ENCODE peak calls at places on chromosomes 1 and 21, in nine cellular contexts. D, Q, Y, X, S, T, L, O and H are unnamed samples.

GRCh38 chr1:207027221-207027777 is 5.3 kb downstream of the C1orf116 start:
- DNase-seq in D (peak), Q (no peak), Y (peak), X (no peak), S (no peak), T (no peak), L (no peak), O (no peak), H (no peak)

GRCh38 chr1:178052650-178053461 is 41.0 kb upstream of the RASAL2 start:
- DNase-seq in D (no peak), Q (no peak), Y (peak), X (peak), S (no peak), T (no peak), L (no peak), O (no peak), H (no peak)

GRCh38 chr1:32997381-32997891 is 32.8 kb upstream of the RNF19B start:
- DNase-seq in D (peak), Q (no peak), Y (no peak), X (no peak), S (no peak), T (no peak), L (no peak), O (no peak), H (no peak)

GRCh38 chr1:181104790-181105133 is 16.3 kb downstream of the IER5 start:
- DNase-seq in D (no peak), Q (no peak), Y (peak), X (peak), S (no peak), T (peak), L (peak), O (no peak), H (peak)

GRCh38 chr1:209040351-209040750 is 543.2 kb upstream of the CAMK1G start:
- DNase-seq in D (no peak), Q (no peak), Y (no peak), X (no peak), S (no peak), T (no peak), L (no peak), O (no peak), H (no peak)

GRCh38 chr1:192952646-192953045 is 106.5 kb downstream of the UCHL5 start:
- DNase-seq in D (no peak), Q (no peak), Y (no peak), X (no peak), S (no peak), T (no peak), L (no peak), O (no peak), H (no peak)

GRCh38 chr1:205680073-205680851 is at the start of gene SLC45A3:
- DNase-seq in D (no peak), Q (no peak), Y (peak), X (peak), S (peak), T (no peak), L (peak), O (peak), H (peak)

GRCh38 chr1:119008483-119009299 is 20.5 kb upstream of the TBX15 start:
- DNase-seq in D (peak), Q (peak), Y (peak), X (peak), S (no peak), T (peak), L (peak), O (no peak), H (no peak)

GRCh38 chr1:36125129-36125991 is at the start of gene COL8A2:
- DNase-seq in D (no peak), Q (no peak), Y (peak), X (no peak), S (no peak), T (no peak), L (peak), O (peak), H (no peak)

GRCh38 chr1:8643542-8644536 is 173.6 kb downstream of the RERE start:
- DNase-seq in D (no peak), Q (no peak), Y (no peak), X (no peak), S (no peak), T (peak), L (no peak), O (no peak), H (peak)

GRCh38 chr21:31394309-31394708 is 50.2 kb upstream of the TIAM1 start:
- DNase-seq in D (no peak), Q (no peak), Y (no peak), X (no peak), S (no peak), T (no peak), L (no peak), O (no peak), H (no peak)

GRCh38 chr1:156212833-156213643 is at the start of gene PMF1:
- DNase-seq in D (peak), Q (peak), Y (peak), X (peak), S (peak), T (peak), L (peak), O (peak), H (peak)

GRCh38 chr1:162612606-162613400 is 19.5 kb upstream of the DDR2 start:
- DNase-seq in D (peak), Q (peak), Y (no peak), X (no peak), S (no peak), T (no peak), L (no peak), O (no peak), H (peak)

GRCh38 chr21:36183144-36183795 is 26.6 kb downstream of the DOP1B start:
- DNase-seq in D (no peak), Q (no peak), Y (no peak), X (no peak), S (peak), T (no peak), L (no peak), O (no peak), H (no peak)

GRCh38 chr1:193355179-193355578 is 168.8 kb upstream of the B3GALT2 start:
- DNase-seq in D (peak), Q (no peak), Y (peak), X (no peak), S (no peak), T (no peak), L (no peak), O (no peak), H (no peak)

GRCh38 chr1:72845342-72845741 is 563.0 kb upstream of the NEGR1 start:
- DNase-seq in D (no peak), Q (no peak), Y (peak), X (peak), S (no peak), T (peak), L (peak), O (no peak), H (peak)

DNA sequence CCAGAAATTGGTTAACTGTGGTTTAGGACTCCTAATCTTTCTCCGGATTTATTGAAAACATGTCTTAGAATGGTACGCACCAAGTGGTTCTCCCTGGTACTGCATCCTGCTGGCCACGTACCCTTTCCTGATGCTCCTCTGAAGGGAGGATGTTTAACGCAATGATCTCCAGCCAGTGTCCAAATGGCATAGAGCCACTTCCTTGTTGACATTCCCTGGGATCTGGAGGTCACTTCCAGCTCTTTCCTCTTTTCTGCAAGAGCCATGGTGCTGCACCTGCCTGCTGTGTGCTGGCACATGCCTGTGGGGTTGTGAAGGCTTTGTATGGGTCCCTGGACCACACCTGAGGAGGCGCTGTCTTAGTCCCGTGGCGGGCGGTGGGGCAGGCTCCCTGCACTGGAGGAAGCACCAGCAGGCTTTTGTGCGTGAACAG is 53.9 kb downstream of the GALNT2 start:
- DNase-seq in D (no peak), Q (peak), Y (no peak), X (peak), S (no peak), T (peak), L (peak), O (no peak), H (peak)
- TF ChIP-seq CTCF in D (peak), Q (peak), Y (peak), X (peak), S (peak), T (peak), L (peak), O (no peak), H (peak)

GRCh38 chr1:94535879-94536278 is 5.7 kb downstream of the F3 start:
- DNase-seq in D (no peak), Q (no peak), Y (no peak), X (no peak), S (no peak), T (no peak), L (no peak), O (no peak), H (no peak)

GRCh38 chr1:94537254-94537653 is 4.3 kb downstream of the F3 start:
- DNase-seq in D (no peak), Q (no peak), Y (peak), X (no peak), S (no peak), T (no peak), L (no peak), O (no peak), H (no peak)

GRCh38 chr1:94539496-94539895 is 2.1 kb downstream of the F3 start:
- DNase-seq in D (peak), Q (no peak), Y (no peak), X (peak), S (no peak), T (no peak), L (no peak), O (no peak), H (no peak)

GRCh38 chr1:94540440-94541174 is 952 bp downstream of the F3 start:
- DNase-seq in D (no peak), Q (no peak), Y (no peak), X (no peak), S (no peak), T (no peak), L (no peak), O (no peak), H (no peak)

GRCh38 chr1:94538243-94538827 is 3.2 kb downstream of the F3 start:
- DNase-seq in D (no peak), Q (no peak), Y (peak), X (no peak), S (no peak), T (no peak), L (no peak), O (no peak), H (no peak)
- TF ChIP-seq CTCF in D (no peak), Q (no peak), Y (peak), X (no peak), S (no peak), T (no peak), L (peak), O (no peak), H (no peak)

GRCh38 chr1:54768093-54768492 is 3.8 kb upstream of the PARS2 start:
- DNase-seq in D (peak), Q (no peak), Y (no peak), X (peak), S (no peak), T (peak), L (no peak), O (no peak), H (no peak)
- TF ChIP-seq CTCF in D (peak), Q (no peak), Y (peak), X (peak), S (no peak), T (no peak), L (peak), O (no peak), H (no peak)

GRCh38 chr1:231656741-231657140 is 30.2 kb downstream of the DISC1 start:
- DNase-seq in D (no peak), Q (no peak), Y (no peak), X (no peak), S (no peak), T (no peak), L (no peak), O (no peak), H (no peak)

DNA sequence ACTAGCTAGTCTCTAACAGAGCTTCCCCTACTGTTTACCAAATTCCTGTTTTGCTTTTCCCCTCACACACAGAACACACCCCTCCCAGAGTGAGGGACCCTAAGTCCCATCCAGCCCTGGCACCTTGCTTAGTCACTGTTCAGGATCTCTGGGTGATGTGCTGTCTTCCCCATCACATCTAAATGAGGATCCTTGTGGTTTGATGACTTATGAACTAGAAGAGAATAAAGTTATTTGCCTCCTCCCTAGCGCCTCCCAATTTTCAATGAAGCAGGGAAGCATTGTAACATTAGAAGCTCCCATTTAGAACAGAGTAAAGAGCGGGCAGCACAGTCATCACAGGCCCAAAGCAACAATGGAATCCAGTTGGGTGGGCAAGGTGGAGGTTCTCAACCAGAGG is 27.0 kb downstream of the DISC1 start:
- DNase-seq in D (no peak), Q (no peak), Y (no peak), X (no peak), S (no peak), T (no peak), L (no peak), O (no peak), H (no peak)
- TF ChIP-seq CTCF in D (no peak), Q (no peak), Y (no peak), X (no peak), S (no peak), T (no peak), L (no peak), O (no peak), H (no peak)

GRCh38 chr1:211007830-211008229 is 126.1 kb downstream of the KCNH1 start:
- DNase-seq in D (no peak), Q (no peak), Y (no peak), X (no peak), S (no peak), T (no peak), L (no peak), O (no peak), H (no peak)

GRCh38 chr1:211013346-211014240 is 120.4 kb downstream of the KCNH1 start:
- DNase-seq in D (peak), Q (no peak), Y (no peak), X (no peak), S (no peak), T (no peak), L (no peak), O (no peak), H (no peak)

GRCh38 chr1:211009944-211010343 is 124.0 kb downstream of the KCNH1 start:
- DNase-seq in D (no peak), Q (no peak), Y (no peak), X (no peak), S (no peak), T (no peak), L (no peak), O (no peak), H (no peak)
- TF ChIP-seq CTCF in D (no peak), Q (no peak), Y (no peak), X (peak), S (no peak), T (no peak), L (peak), O (no peak), H (no peak)